ENCODE peak calls at places on chromosomes 3 and 15, in four cellular contexts. W, V, M and N are unnamed samples.
A peak's percentile ranks its signal among the peaks of the same experiment; 100 is the strongest.

GRCh38 chr3:29345923-29346322 is 65.1 kb downstream of the RBMS3 start:
- DNase-seq in M (no peak), V (no peak), W (no peak), N (no peak)

GRCh38 chr3:31509147-31509728 is 23.5 kb upstream of the STT3B start:
- DNase-seq in M (no peak), W (no peak), V (no peak), N (no peak)

GRCh38 chr15:40354408-40355171 is 3.4 kb upstream of the DISP2 start:
- DNase-seq in M (no peak), V (no peak), W (peak; percentile 9), N (no peak)

GRCh38 chr15:67736810-67737209 is 88.5 kb upstream of the SKOR1 start:
- DNase-seq in M (no peak), W (no peak), V (no peak), N (no peak)

GRCh38 chr3:4740397-4741105 is 238.7 kb upstream of the BHLHE40 start:
- DNase-seq in V (no peak), M (no peak), W (no peak), N (no peak)

GRCh38 chr15:29364429-29365078 is 94.9 kb upstream of the NSMCE3 start:
- DNase-seq in M (no peak), V (peak; percentile 13), W (no peak), N (no peak)

GRCh38 chr15:69593981-69594966 is 141.7 kb downstream of the RPLP1 start:
- DNase-seq in W (no peak), M (no peak), V (peak; percentile 92), N (peak; percentile 21)

GRCh38 chr15:67594793-67595192 is 52.3 kb downstream of the MAP2K5 start:
- DNase-seq in V (no peak), W (no peak), M (no peak), N (no peak)

GRCh38 chr3:52262447-52262846 is 16.0 kb downstream of the WDR82 start:
- DNase-seq in V (no peak), M (no peak), W (no peak), N (no peak)

GRCh38 chr3:88385090-88385489 is 235.3 kb downstream of the C3orf38 start:
- DNase-seq in M (no peak), W (no peak), V (peak; percentile 1), N (no peak)

GRCh38 chr15:78715930-78716329 is 74.9 kb upstream of the CHRNB4 start:
- DNase-seq in V (peak; percentile 59), W (no peak), M (no peak), N (no peak)

GRCh38 chr3:171055336-171056178 is 29.0 kb upstream of the SLC2A2 start:
- DNase-seq in M (no peak), V (no peak), W (no peak), N (no peak)

GRCh38 chr3:46926039-46926438 is 48.5 kb downstream of the PTH1R start:
- DNase-seq in V (no peak), W (no peak), M (no peak), N (no peak)

GRCh38 chr3:131503328-131503650 is 518 bp upstream of the MRPL3 start:
- DNase-seq in V (no peak), W (no peak), M (no peak), N (peak; percentile 24)

GRCh38 chr3:72904156-72904555 is 16.3 kb downstream of the GXYLT2 start:
- DNase-seq in W (no peak), V (no peak), M (no peak), N (no peak)

GRCh38 chr3:14767245-14767593 is 51.5 kb upstream of the FGD5 start:
- DNase-seq in M (no peak), V (no peak), W (no peak), N (no peak)

GRCh38 chr3:161388860-161389259 is 17.5 kb upstream of the SPTSSB start:
- DNase-seq in V (no peak), W (no peak), M (no peak), N (no peak)

GRCh38 chr3:126567696-126568438 is 9.1 kb upstream of the C3orf22 start:
- DNase-seq in V (peak; percentile 19), W (no peak), M (no peak), N (no peak)

GRCh38 chr3:195012100-195012499 is 258.9 kb downstream of the XXYLT1 start:
- DNase-seq in V (no peak), M (no peak), W (no peak), N (peak; percentile 23)

GRCh38 chr15:41971089-41971892 is 1.1 kb downstream of the EHD4 start:
- DNase-seq in W (peak; percentile 8), M (no peak), V (peak; percentile 68), N (peak; percentile 45)

GRCh38 chr15:77633134-77633912 is 611 bp upstream of the LINGO1 start:
- DNase-seq in V (peak; percentile 90), M (peak; percentile 80), W (peak; percentile 89), N (peak; percentile 83)

GRCh38 chr3:176796371-176796770 is 400.9 kb downstream of the TBL1XR1 start:
- DNase-seq in M (no peak), W (no peak), V (no peak), N (no peak)

GRCh38 chr15:28969511-28970085 is 83.8 kb downstream of the APBA2 start:
- DNase-seq in M (no peak), W (peak; percentile 41), V (no peak), N (peak; percentile 52)

GRCh38 chr15:78266806-78267205 is 2.4 kb downstream of the DNAJA4 start:
- DNase-seq in M (no peak), V (no peak), W (no peak), N (no peak)

GRCh38 chr15:67548862-67549651 is 6.6 kb downstream of the MAP2K5 start:
- DNase-seq in M (peak; percentile 9), W (peak; percentile 81), V (no peak), N (peak; percentile 66)